ENCODE peak calls at places on chromosomes 1 and 21, in seven cellular contexts. G is neural progenitor cell, B is A549, R is stomach, J is kidney, Y is upper lobe of right lung, O is prostate gland. M is an unnamed sample. For H3K4me1 and H3K9me3, the result is how much of the 10 kb centered on the place peaks cover.

GRCh38 chr1:223531742-223532341 is 133.7 kb downstream of the CAPN8 start:
- DNase-seq in G (peak), B (peak), R (peak), J (no peak), Y (peak), O (peak), M (peak)

GRCh38 chr1:194919146-194919545 is 1689.1 kb downstream of the KCNT2 start:
- DNase-seq in G (no peak), B (no peak), R (no peak), J (no peak), Y (no peak), O (no peak), M (no peak)

GRCh38 chr21:36820176-36821031 is 121.5 kb downstream of the SIM2 start:
- DNase-seq in G (peak), B (no peak), R (no peak), J (no peak), Y (no peak), O (no peak), M (peak)

GRCh38 chr1:234214129-234214910 is 158.9 kb upstream of the COA6 start:
- DNase-seq in G (peak), B (no peak), R (no peak), J (peak), Y (peak), O (peak), M (no peak)

GRCh38 chr1:214124915-214125314 is 137.1 kb downstream of the PROX1 start:
- DNase-seq in G (no peak), B (no peak), R (no peak), J (no peak), Y (no peak), O (no peak), M (no peak)

GRCh38 chr1:223411309-223411708 is 18.1 kb downstream of the CCDC185 start:
- DNase-seq in G (no peak), B (no peak), R (no peak), J (no peak), Y (no peak), O (no peak), M (no peak)

GRCh38 chr1:156211243-156211642 is 1.6 kb upstream of the PMF1 start:
- DNase-seq in G (no peak), B (no peak), R (no peak), J (no peak), Y (no peak), O (no peak), M (no peak)

GRCh38 chr1:58732087-58732486 is 32.2 kb upstream of the MYSM1 start:
- DNase-seq in G (no peak), B (no peak), R (no peak), J (no peak), Y (no peak), O (peak), M (no peak)

GRCh38 chr1:219784660-219785391 is 143.5 kb downstream of the SLC30A10 start:
- DNase-seq in G (no peak), B (no peak), R (no peak), J (no peak), Y (no peak), O (no peak), M (no peak)

GRCh38 chr1:209621741-209622655 is 30.2 kb downstream of the LAMB3 start:
- DNase-seq in G (no peak), B (no peak), R (no peak), J (no peak), Y (peak), O (no peak), M (no peak)

GRCh38 chr1:42873670-42874069 is 27.3 kb downstream of the ZNF691 start:
- DNase-seq in G (no peak), B (no peak), R (no peak), J (no peak), Y (no peak), O (no peak), M (no peak)

GRCh38 chr1:24392604-24392946 is 21.0 kb downstream of the STPG1 start:
- DNase-seq in G (no peak), B (no peak), R (no peak), J (no peak), Y (no peak), O (no peak), M (no peak)

GRCh38 chr1:177164380-177165068 is at the start of gene ASTN1:
- DNase-seq in G (peak), B (no peak), R (no peak), J (peak), Y (no peak), O (no peak), M (no peak)

GRCh38 chr1:82108843-82109242 is 308.1 kb downstream of the ADGRL2 start:
- DNase-seq in G (no peak), B (no peak), R (no peak), J (no peak), Y (no peak), O (no peak), M (no peak)

GRCh38 chr1:13540871-13541270 is 27.1 kb upstream of the LRRC38 start:
- DNase-seq in G (no peak), B (no peak), R (no peak), J (no peak), Y (peak), O (peak), M (no peak)

GRCh38 chr1:222104661-222105392 is 362.9 kb upstream of the DUSP10 start:
- DNase-seq in G (no peak), B (no peak), R (no peak), J (no peak), Y (no peak), O (no peak), M (no peak)

GRCh38 chr1:13517193-13517812 is 3.5 kb upstream of the LRRC38 start:
- DNase-seq in G (peak), B (peak), R (no peak), J (no peak), Y (no peak), O (no peak), M (no peak)

GRCh38 chr1:191541741-191542140 is 616.5 kb upstream of the RGS18 start:
- DNase-seq in G (no peak), B (no peak), R (no peak), J (no peak), Y (no peak), O (no peak), M (no peak)

GRCh38 chr1:111743679-111744101 is 4.5 kb upstream of the INKA2 start:
- DNase-seq in G (no peak), B (no peak), R (no peak), J (no peak), Y (no peak), O (no peak), M (no peak)

GRCh38 chr21:14942801-14943490 is 121.9 kb downstream of the NRIP1 start:
- DNase-seq in G (no peak), B (no peak), R (no peak), J (no peak), Y (no peak), O (no peak), M (peak)

GRCh38 chr1:170168263-170168662 is 22.5 kb downstream of the NTMT2 start:
- DNase-seq in G (no peak), B (no peak), R (no peak), J (no peak), Y (no peak), O (no peak), M (peak)

GRCh38 chr1:64183380-64183984 is 19.9 kb upstream of the UBE2U start:
- DNase-seq in G (no peak), B (no peak), R (no peak), J (no peak), Y (no peak), O (no peak), M (peak)

GRCh38 chr1:208430220-208430619 is 186.0 kb upstream of the PLXNA2 start:
- DNase-seq in G (no peak), B (no peak), R (no peak), J (no peak), Y (no peak), O (no peak), M (no peak)

GRCh38 chr1:84726593-84727275 is 36.5 kb upstream of the SSX2IP start:
- DNase-seq in G (no peak), B (no peak), R (no peak), J (no peak), Y (no peak), O (no peak), M (no peak)

GRCh38 chr1:225780609-225781008 is 3.0 kb downstream of the SRP9 start:
- DNase-seq in G (no peak), B (no peak), R (no peak), J (no peak), Y (no peak), O (no peak), M (no peak)

GRCh38 chr1:16122916-16123315 is 33.0 kb downstream of the EPHA2 start:
- DNase-seq in G (no peak), B (no peak), R (no peak), J (peak), Y (peak), O (no peak), M (no peak)

GRCh38 chr1:70714149-70714548 is 303.1 kb downstream of the CTH start:
- DNase-seq in G (peak), B (no peak), R (no peak), J (no peak), Y (no peak), O (no peak), M (peak)

GRCh38 chr1:57307382-57307781 is 116.5 kb downstream of the DAB1 start:
- DNase-seq in G (no peak), B (peak), R (no peak), J (no peak), Y (no peak), O (no peak), M (peak)

GRCh38 chr1:202998836-202999750 is 8.1 kb upstream of the TMEM183A start:
- DNase-seq in G (peak), B (peak), R (peak), J (no peak), Y (no peak), O (peak), M (peak)

GRCh38 chr1:98342556-98342955 is 319.0 kb upstream of the SNX7 start:
- DNase-seq in G (no peak), B (no peak), R (no peak), J (no peak), Y (no peak), O (no peak), M (no peak)

GRCh38 chr1:101532392-101532791 is 295.6 kb downstream of the S1PR1 start:
- DNase-seq in G (no peak), B (no peak), R (no peak), J (no peak), Y (no peak), O (no peak), M (no peak)

GRCh38 chr1:108646661-108647269 is 14.1 kb downstream of the HENMT1 start:
- DNase-seq in G (no peak), B (peak), R (peak), J (peak), Y (peak), O (peak), M (no peak)

DNA sequence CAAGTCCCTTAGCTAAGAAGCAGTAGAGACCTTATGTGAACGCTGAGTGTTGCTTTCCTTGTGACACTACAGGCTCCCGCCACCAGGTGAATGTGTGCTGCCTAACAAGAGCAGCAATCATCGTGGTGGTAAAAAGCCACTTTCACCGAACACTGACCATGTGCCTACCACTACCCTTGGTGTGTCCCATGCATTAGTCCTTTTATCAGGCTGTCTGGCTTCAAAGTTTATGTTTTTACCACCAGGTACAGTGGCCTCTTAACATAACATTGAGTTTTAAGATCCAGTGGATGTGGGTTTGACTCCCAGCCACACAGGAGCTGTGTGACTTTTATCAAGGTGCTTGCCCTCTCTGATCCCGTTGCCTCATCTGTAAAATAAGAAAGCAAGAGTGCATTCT is 1.7 kb downstream of the C1QB start:
- DNase-seq in G (no peak), B (peak), R (no peak), J (no peak), Y (no peak), O (no peak), M (no peak)
- H3K4me3 ChIP-seq in G (no peak), B (no peak), R (no peak), J (no peak), Y (peak), O (no peak), M (no peak)

DNA sequence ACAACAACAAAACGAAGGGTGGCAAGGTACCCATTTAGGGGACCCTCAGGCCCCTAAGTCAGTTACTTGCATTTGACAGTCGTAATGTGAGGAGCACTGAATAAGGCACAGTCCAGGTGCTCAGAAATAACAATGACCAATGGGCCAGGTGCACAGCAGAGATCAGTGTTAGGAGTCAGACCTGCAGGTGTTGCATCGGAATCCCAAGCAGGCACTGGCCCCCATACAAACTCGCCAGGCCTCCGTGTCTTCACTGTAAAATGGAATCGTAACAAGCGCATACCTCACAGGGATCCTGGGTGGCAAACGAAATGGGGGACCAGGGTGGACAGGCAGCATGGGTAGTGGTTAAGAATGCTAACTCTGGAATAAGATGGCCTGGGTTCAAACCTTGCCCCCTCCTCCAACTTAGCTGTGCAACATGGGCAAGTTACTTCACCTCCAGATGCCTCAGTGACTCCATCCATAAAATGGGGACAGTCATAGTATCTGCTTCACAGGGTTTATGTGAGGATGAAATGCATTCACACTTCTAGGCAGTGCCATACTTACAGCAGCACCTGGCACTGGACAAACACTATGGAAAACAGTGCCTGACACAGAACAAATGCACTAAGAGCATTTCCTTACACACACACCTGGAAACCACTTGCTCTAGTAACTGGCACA is 20.2 kb downstream of the RCAN1 start:
- DNase-seq in G (no peak), B (no peak), R (no peak), J (no peak), Y (no peak), O (no peak), M (no peak)
- H3K4me1 ChIP-seq in G (under half), B (under half), R (half or more), J (under half), Y (under half), O (under half), M (under half)

GRCh38 chr1:27855085-27855484 is 17.3 kb upstream of the THEMIS2 start:
- DNase-seq in G (no peak), B (no peak), R (no peak), J (no peak), Y (no peak), O (no peak), M (no peak)
- H3K9me3 ChIP-seq in G (under half), B (under half), R (under half), J (under half), Y (under half), O (under half), M (under half)

GRCh38 chr1:23216771-23217420 is 406 bp downstream of the HTR1D start:
- DNase-seq in G (peak), B (no peak), R (peak), J (no peak), Y (no peak), O (no peak), M (peak)

GRCh38 chr1:23217421-23218115 is at the start of gene HTR1D:
- DNase-seq in G (peak), B (no peak), R (no peak), J (peak), Y (no peak), O (no peak), M (no peak)

GRCh38 chr1:23215291-23215690 is 2.0 kb downstream of the HTR1D start:
- DNase-seq in G (no peak), B (no peak), R (no peak), J (no peak), Y (no peak), O (no peak), M (no peak)

GRCh38 chr1:23214640-23215039 is 2.7 kb downstream of the HTR1D start:
- DNase-seq in G (no peak), B (no peak), R (no peak), J (no peak), Y (no peak), O (no peak), M (no peak)

DNA sequence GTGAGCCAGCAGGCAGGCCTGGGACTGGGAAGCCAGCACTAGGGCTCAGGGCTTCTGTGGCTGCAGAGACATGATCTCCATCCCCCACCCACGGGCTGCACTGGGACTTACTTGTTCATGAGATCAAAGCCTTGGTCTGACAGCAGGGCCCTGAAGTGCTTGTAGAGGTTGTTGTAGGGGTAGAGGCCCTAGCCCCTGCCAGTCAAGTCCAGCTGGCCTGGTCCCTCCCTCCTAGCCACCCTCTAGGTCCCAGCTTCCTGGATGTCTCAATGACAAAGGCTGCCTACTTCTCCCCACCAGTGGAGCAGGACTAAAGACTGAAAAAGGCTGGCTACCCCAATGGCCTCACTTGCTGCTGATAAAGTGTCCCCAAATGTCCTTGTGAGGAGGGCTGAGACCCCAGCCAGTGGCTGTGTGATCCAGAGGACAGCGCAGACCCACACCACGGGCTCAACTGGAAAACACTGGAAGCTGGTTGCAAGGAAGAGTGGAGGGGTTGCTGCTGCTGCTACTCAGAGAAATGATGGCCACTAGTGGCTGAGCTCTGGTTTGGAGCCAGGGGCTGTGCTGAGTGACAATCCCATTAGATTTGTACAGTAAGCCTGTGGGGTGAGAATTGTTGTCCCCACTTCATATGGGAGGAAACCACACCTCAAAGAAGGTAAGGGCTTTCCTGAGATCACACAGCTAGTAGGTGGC is 1.4 kb downstream of the HTR1D start:
- DNase-seq in G (no peak), B (no peak), R (no peak), J (no peak), Y (no peak), O (no peak), M (no peak)
- H3K4me3 ChIP-seq in G (no peak), B (peak), R (no peak), J (no peak), Y (no peak), O (no peak), M (no peak)

GRCh38 chr1:11888877-11889208 is 30.1 kb upstream of the NPPB start:
- DNase-seq in G (no peak), B (no peak), R (no peak), J (no peak), Y (no peak), O (no peak), M (no peak)

GRCh38 chr1:11888206-11888876 is 29.6 kb upstream of the NPPB start:
- DNase-seq in G (no peak), B (no peak), R (no peak), J (no peak), Y (no peak), O (no peak), M (no peak)

GRCh38 chr1:11887666-11888007 is 28.9 kb upstream of the NPPB start:
- DNase-seq in G (no peak), B (no peak), R (no peak), J (no peak), Y (no peak), O (no peak), M (no peak)

GRCh38 chr1:11886986-11887665 is 28.4 kb upstream of the NPPB start:
- DNase-seq in G (no peak), B (no peak), R (no peak), J (no peak), Y (no peak), O (no peak), M (no peak)

GRCh38 chr1:11885922-11886321 is 27.2 kb upstream of the NPPB start:
- DNase-seq in G (no peak), B (no peak), R (no peak), J (peak), Y (no peak), O (no peak), M (no peak)
- H3K4me1 ChIP-seq in G (under half), B (under half), R (under half), J (under half), Y (under half), O (under half), M (under half)